ENCODE peak calls at places on chromosome 12, in seven cellular contexts. L, V, Q, R, K, O and Y are unnamed samples.
A peak's percentile ranks its signal among the peaks of the same experiment; 100 is the strongest.

GRCh38 chr12:10716704-10717315 is 6.3 kb downstream of the YBX3 start:
- DNase-seq in V (peak; percentile 95), Q (peak; percentile 75), L (peak; percentile 73), O (no peak), K (peak; percentile 92), R (peak; percentile 70), Y (no peak)

GRCh38 chr12:42143401-42144173 is 1.1 kb downstream of the GXYLT1 start:
- DNase-seq in R (no peak), K (no peak), V (peak; percentile 54), Q (no peak), L (no peak), O (no peak), Y (no peak)

GRCh38 chr12:20528208-20528607 is 159.9 kb downstream of the PDE3A start:
- DNase-seq in Q (no peak), R (no peak), O (no peak), K (no peak), V (no peak), L (no peak), Y (no peak)

GRCh38 chr12:49347307-49348237 is 884 bp downstream of the DNAJC22 start:
- DNase-seq in O (peak; percentile 98), K (peak; percentile 67), L (peak; percentile 91), Q (peak; percentile 89), R (peak; percentile 91), V (peak; percentile 69), Y (peak; percentile 91)

GRCh38 chr12:67780580-67781084 is 132.1 kb downstream of the DYRK2 start:
- DNase-seq in L (no peak), R (no peak), K (no peak), Q (no peak), O (no peak), V (no peak), Y (no peak)

GRCh38 chr12:126668538-126668937 is 1598.4 kb upstream of the TMEM132C start:
- DNase-seq in L (no peak), O (no peak), K (no peak), R (no peak), Q (no peak), V (no peak), Y (no peak)

GRCh38 chr12:43786899-43787693 is 19.0 kb downstream of the TWF1 start:
- DNase-seq in L (no peak), R (no peak), K (no peak), V (no peak), O (no peak), Q (no peak), Y (no peak)

GRCh38 chr12:90630006-90630405 is 325.0 kb downstream of the CCER1 start:
- DNase-seq in V (no peak), Q (no peak), R (no peak), K (no peak), O (no peak), L (no peak), Y (no peak)

GRCh38 chr12:92778525-92778924 is 75.7 kb downstream of the PLEKHG7 start:
- DNase-seq in V (peak; percentile 95), R (no peak), Q (no peak), K (no peak), O (no peak), L (no peak), Y (no peak)

GRCh38 chr12:112353389-112353788 is 28.8 kb downstream of the HECTD4 start:
- DNase-seq in L (no peak), V (no peak), Q (peak; percentile 7), O (no peak), R (no peak), K (no peak), Y (no peak)

GRCh38 chr12:49010092-49010668 is 8.4 kb downstream of the PRKAG1 start:
- DNase-seq in O (no peak), V (no peak), K (no peak), Q (no peak), L (no peak), R (no peak), Y (no peak)

GRCh38 chr12:81450920-81451739 is 308.0 kb downstream of the PPFIA2 start:
- DNase-seq in Q (peak; percentile 76), O (peak; percentile 49), K (no peak), R (no peak), V (peak; percentile 54), L (no peak), Y (no peak)

GRCh38 chr12:81492131-81492720 is 266.9 kb downstream of the PPFIA2 start:
- DNase-seq in Q (no peak), K (no peak), V (no peak), O (no peak), R (no peak), L (no peak), Y (no peak)

GRCh38 chr12:65248656-65249633 is 29.5 kb upstream of the MSRB3 start:
- DNase-seq in K (no peak), R (no peak), O (no peak), L (no peak), Q (peak; percentile 13), V (peak; percentile 10), Y (no peak)

GRCh38 chr12:108338915-108339657 is at the start of gene CMKLR1:
- DNase-seq in V (no peak), K (peak; percentile 21), Q (no peak), L (no peak), O (peak; percentile 58), R (peak; percentile 32), Y (no peak)

GRCh38 chr12:91379051-91379775 is 196.6 kb upstream of the DCN start:
- DNase-seq in L (no peak), O (no peak), V (no peak), R (no peak), Q (no peak), K (no peak), Y (no peak)

GRCh38 chr12:20631711-20632110 is 63.4 kb upstream of the SLCO1C1 start:
- DNase-seq in O (no peak), V (no peak), L (no peak), R (no peak), K (no peak), Q (no peak), Y (no peak)

GRCh38 chr12:96078281-96078761 is 42.9 kb upstream of the LTA4H start:
- DNase-seq in V (peak; percentile 89), R (no peak), O (no peak), K (peak; percentile 26), L (peak; percentile 29), Q (no peak), Y (no peak)

GRCh38 chr12:3976351-3976938 is 103.2 kb upstream of the PARP11 start:
- DNase-seq in K (no peak), R (no peak), Q (no peak), V (no peak), O (no peak), L (no peak), Y (no peak)

GRCh38 chr12:89064780-89065179 is 287.5 kb downstream of the DUSP6 start:
- DNase-seq in Q (peak; percentile 84), L (no peak), K (no peak), R (no peak), O (no peak), V (no peak), Y (no peak)

GRCh38 chr12:68636268-68636667 is 25.6 kb downstream of the RAP1B start:
- DNase-seq in O (no peak), L (no peak), Q (no peak), R (no peak), V (no peak), K (no peak), Y (no peak)

GRCh38 chr12:100993916-100994315 is 199.3 kb downstream of the ANO4 start:
- DNase-seq in K (no peak), O (no peak), V (no peak), R (no peak), Q (no peak), L (no peak), Y (no peak)

GRCh38 chr12:112524676-112525425 is 106.1 kb downstream of the PTPN11 start:
- DNase-seq in R (no peak), Q (no peak), L (no peak), V (no peak), K (no peak), O (no peak), Y (no peak)

GRCh38 chr12:63805704-63806672 is 26.3 kb downstream of the RXYLT1 start:
- DNase-seq in O (no peak), V (no peak), Q (no peak), R (peak; percentile 37), L (no peak), K (no peak), Y (no peak)

GRCh38 chr12:65121956-65122469 is 908 bp upstream of the WIF1 start:
- DNase-seq in O (no peak), K (no peak), R (no peak), V (no peak), L (no peak), Q (no peak), Y (no peak)

GRCh38 chr12:113793250-113793649 is 172.9 kb downstream of the RBM19 start:
- DNase-seq in L (no peak), Q (no peak), R (no peak), V (no peak), K (no peak), O (no peak), Y (no peak)

DNA sequence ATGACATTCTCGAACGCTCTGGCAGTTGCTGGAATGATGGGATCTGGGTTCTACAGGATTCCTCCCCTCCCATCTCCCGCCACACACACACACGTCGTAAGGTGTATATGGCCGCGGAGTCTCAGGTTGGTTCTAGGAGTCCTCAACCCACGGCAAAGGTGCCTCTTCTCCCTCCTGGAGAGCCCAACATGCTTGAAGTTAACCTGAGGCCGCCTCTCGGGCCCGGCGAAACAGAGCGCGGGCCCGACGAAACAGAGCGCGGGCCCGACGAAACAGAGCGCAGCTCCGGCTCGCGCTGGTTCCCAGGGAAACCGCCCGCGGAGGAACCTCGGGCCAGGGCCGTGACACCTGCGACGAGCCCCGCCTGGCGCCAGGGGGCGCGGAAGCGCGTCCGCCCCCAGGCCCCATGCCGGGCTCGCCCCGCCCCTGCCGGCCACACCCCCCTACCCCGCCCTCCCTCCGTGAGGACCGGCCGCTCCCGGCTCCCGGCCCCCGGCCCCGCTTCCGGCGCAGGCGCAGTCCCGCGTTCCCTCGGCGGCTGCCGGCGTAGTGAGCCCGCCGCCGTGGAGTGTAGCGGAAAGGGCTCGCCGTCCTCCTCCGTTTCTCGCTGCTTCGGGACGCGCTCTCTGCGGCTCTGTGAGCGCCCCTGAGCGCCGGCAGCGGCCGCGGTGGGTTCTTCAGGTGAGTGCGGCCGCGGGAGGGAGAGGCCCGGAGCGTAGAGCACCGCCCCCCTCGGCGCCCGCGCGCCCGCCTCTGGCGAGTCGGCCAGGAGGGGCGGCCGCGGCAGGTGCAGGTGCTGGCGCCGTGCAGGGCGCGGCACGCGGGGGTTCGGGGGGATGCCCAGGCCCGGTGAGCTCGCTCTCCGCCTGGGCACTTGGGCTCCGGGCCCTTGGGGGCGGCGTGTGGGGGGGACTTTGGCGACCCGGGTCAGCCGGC is at the start of gene RAB3IP:
- DNase-seq in L (peak; percentile 94), Q (peak; percentile 73), V (peak; percentile 76), R (peak; percentile 95), O (peak; percentile 96), K (peak; percentile 73), Y (peak; percentile 89)
- TF ChIP-seq POLR2AphosphoS5 in L (no peak), Q (peak; percentile 74), V (no peak), R (no peak), O (peak; percentile 55), K (no peak), Y (no peak)

GRCh38 chr12:120265483-120266179 is at the start of gene PXN:
- DNase-seq in K (peak; percentile 77), L (peak; percentile 93), V (peak; percentile 74), O (peak; percentile 97), Q (peak; percentile 67), R (peak; percentile 93), Y (peak; percentile 84)
- TF ChIP-seq POLR2A in K (peak; percentile 18), L (no peak), V (peak; percentile 55), O (no peak), Q (peak; percentile 14), R (peak; percentile 52), Y (no peak)

GRCh38 chr12:105113094-105113493 is 5.6 kb downstream of the WASHC4 start:
- DNase-seq in V (no peak), Q (no peak), L (no peak), K (no peak), O (no peak), R (no peak), Y (no peak)
- TF ChIP-seq POLR2AphosphoS5 in V (no peak), Q (no peak), L (no peak), K (no peak), O (no peak), R (no peak), Y (no peak)

GRCh38 chr12:132986001-132986884 is at the start of gene ZNF26:
- DNase-seq in L (peak; percentile 91), R (peak; percentile 93), O (peak; percentile 87), Q (peak; percentile 60), K (peak; percentile 82), V (peak; percentile 94), Y (peak; percentile 87)
- TF ChIP-seq POLR2A in L (no peak), R (peak; percentile 69), O (no peak), Q (no peak), K (peak; percentile 33), V (peak; percentile 74), Y (peak; percentile 92)